ENCODE peak calls at places on chromosome X, in seven cellular contexts. One of them, this sample, is unnamed.

GRCh38 chrX:40189018-40189417 is 91.3 kb upstream of the BCOR start:
- DNase-seq in Peyer's patch: no peak
- DNase-seq in suprapubic skin: no peak
- DNase-seq in PC-3: no peak
- DNase-seq in kidney: no peak
- DNase-seq in H1: no peak
- DNase-seq in right atrium auricular region: no peak
- DNase-seq in this sample: peak; percentile 50

GRCh38 chrX:32026772-32027171 is 954.9 kb upstream of the FTHL17 start:
- DNase-seq in H1: no peak
- DNase-seq in PC-3: no peak
- DNase-seq in right atrium auricular region: no peak
- DNase-seq in suprapubic skin: no peak
- DNase-seq in Peyer's patch: no peak
- DNase-seq in kidney: no peak
- DNase-seq in this sample: no peak

GRCh38 chrX:36957425-36958328 is 50.5 kb upstream of the FAM47C start:
- DNase-seq in kidney: peak; percentile 66
- DNase-seq in suprapubic skin: no peak
- DNase-seq in PC-3: no peak
- DNase-seq in Peyer's patch: no peak
- DNase-seq in right atrium auricular region: no peak
- DNase-seq in H1: peak; percentile 62
- DNase-seq in this sample: peak; percentile 2

GRCh38 chrX:110992611-110993010 is 103.4 kb upstream of the PAK3 start:
- DNase-seq in right atrium auricular region: no peak
- DNase-seq in H1: no peak
- DNase-seq in kidney: no peak
- DNase-seq in suprapubic skin: no peak
- DNase-seq in Peyer's patch: peak; percentile 48
- DNase-seq in PC-3: peak; percentile 57
- DNase-seq in this sample: peak; percentile 52

GRCh38 chrX:44428989-44429627 is 85.6 kb upstream of the EFHC2 start:
- DNase-seq in H1: no peak
- DNase-seq in PC-3: peak; percentile 74
- DNase-seq in kidney: no peak
- DNase-seq in right atrium auricular region: no peak
- DNase-seq in Peyer's patch: no peak
- DNase-seq in suprapubic skin: no peak
- DNase-seq in this sample: no peak

GRCh38 chrX:70826715-70827114 is 81.8 kb downstream of the TEX11 start:
- DNase-seq in Peyer's patch: no peak
- DNase-seq in PC-3: no peak
- DNase-seq in kidney: no peak
- DNase-seq in suprapubic skin: no peak
- DNase-seq in H1: no peak
- DNase-seq in right atrium auricular region: no peak
- DNase-seq in this sample: peak; percentile 1

GRCh38 chrX:134537179-134537945 is 77.4 kb downstream of the HPRT1 start:
- DNase-seq in kidney: no peak
- DNase-seq in suprapubic skin: no peak
- DNase-seq in H1: no peak
- DNase-seq in Peyer's patch: peak; percentile 83
- DNase-seq in right atrium auricular region: no peak
- DNase-seq in PC-3: peak; percentile 56
- DNase-seq in this sample: peak; percentile 85

GRCh38 chrX:129347291-129347690 is 176.0 kb downstream of the SMARCA1 start:
- DNase-seq in right atrium auricular region: no peak
- DNase-seq in H1: peak; percentile 48
- DNase-seq in Peyer's patch: no peak
- DNase-seq in PC-3: no peak
- DNase-seq in kidney: no peak
- DNase-seq in suprapubic skin: no peak
- DNase-seq in this sample: no peak

GRCh38 chrX:112961981-112962380 is 121.3 kb upstream of the AMOT start:
- DNase-seq in kidney: no peak
- DNase-seq in H1: no peak
- DNase-seq in suprapubic skin: no peak
- DNase-seq in PC-3: no peak
- DNase-seq in Peyer's patch: no peak
- DNase-seq in right atrium auricular region: no peak
- DNase-seq in this sample: peak; percentile 73

GRCh38 chrX:40176256-40176978 is 78.7 kb upstream of the BCOR start:
- DNase-seq in right atrium auricular region: peak; percentile 76
- DNase-seq in kidney: peak; percentile 92
- DNase-seq in Peyer's patch: peak; percentile 88
- DNase-seq in H1: peak; percentile 56
- DNase-seq in PC-3: peak; percentile 18
- DNase-seq in suprapubic skin: peak; percentile 76
- DNase-seq in this sample: peak; percentile 81

GRCh38 chrX:129931411-129932136 is 25.6 kb downstream of the UTP14A start:
- DNase-seq in kidney: peak; percentile 96
- DNase-seq in suprapubic skin: peak; percentile 93
- DNase-seq in PC-3: peak; percentile 83
- DNase-seq in right atrium auricular region: peak; percentile 93
- DNase-seq in H1: peak; percentile 82
- DNase-seq in Peyer's patch: peak; percentile 95
- DNase-seq in this sample: peak; percentile 97

GRCh38 chrX:2501246-2502102 is 698 bp upstream of the DHRSX start:
- DNase-seq in H1: peak; percentile 44
- DNase-seq in Peyer's patch: no peak
- DNase-seq in suprapubic skin: peak; percentile 72
- DNase-seq in right atrium auricular region: no peak
- DNase-seq in kidney: peak; percentile 80
- DNase-seq in PC-3: no peak
- DNase-seq in this sample: no peak

GRCh38 chrX:3548743-3549441 is 164.6 kb downstream of the PRKX start:
- DNase-seq in H1: no peak
- DNase-seq in right atrium auricular region: no peak
- DNase-seq in suprapubic skin: no peak
- DNase-seq in PC-3: peak; percentile 48
- DNase-seq in Peyer's patch: no peak
- DNase-seq in kidney: no peak
- DNase-seq in this sample: peak; percentile 86

GRCh38 chrX:137195991-137196390 is 162.2 kb upstream of the GPR101 start:
- DNase-seq in Peyer's patch: no peak
- DNase-seq in H1: no peak
- DNase-seq in PC-3: peak; percentile 89
- DNase-seq in kidney: no peak
- DNase-seq in suprapubic skin: no peak
- DNase-seq in right atrium auricular region: no peak
- DNase-seq in this sample: peak; percentile 0

GRCh38 chrX:150324035-150324728 is 38.9 kb upstream of the MAMLD1 start:
- DNase-seq in Peyer's patch: no peak
- DNase-seq in PC-3: peak; percentile 71
- DNase-seq in kidney: no peak
- DNase-seq in suprapubic skin: no peak
- DNase-seq in H1: no peak
- DNase-seq in right atrium auricular region: no peak
- DNase-seq in this sample: no peak

GRCh38 chrX:109155161-109155560 is 326.7 kb downstream of the GUCY2F start:
- DNase-seq in kidney: no peak
- DNase-seq in right atrium auricular region: no peak
- DNase-seq in suprapubic skin: no peak
- DNase-seq in H1: no peak
- DNase-seq in PC-3: no peak
- DNase-seq in Peyer's patch: no peak
- DNase-seq in this sample: no peak

GRCh38 chrX:37905436-37906147 is 58.2 kb upstream of the DYNLT3 start:
- DNase-seq in suprapubic skin: no peak
- DNase-seq in Peyer's patch: no peak
- DNase-seq in kidney: peak; percentile 64
- DNase-seq in right atrium auricular region: no peak
- DNase-seq in PC-3: no peak
- DNase-seq in H1: peak; percentile 67
- DNase-seq in this sample: peak; percentile 28

GRCh38 chrX:25020391-25021131 is 4.8 kb upstream of the ARX start:
- DNase-seq in right atrium auricular region: no peak
- DNase-seq in suprapubic skin: no peak
- DNase-seq in Peyer's patch: no peak
- DNase-seq in PC-3: no peak
- DNase-seq in kidney: no peak
- DNase-seq in H1: peak; percentile 80
- DNase-seq in this sample: peak; percentile 72

GRCh38 chrX:72366746-72367145 is 61.0 kb upstream of the CITED1 start:
- DNase-seq in right atrium auricular region: no peak
- DNase-seq in kidney: no peak
- DNase-seq in suprapubic skin: no peak
- DNase-seq in Peyer's patch: no peak
- DNase-seq in PC-3: no peak
- DNase-seq in H1: no peak
- DNase-seq in this sample: no peak

GRCh38 chrX:72365126-72365525 is 59.4 kb upstream of the CITED1 start:
- DNase-seq in H1: no peak
- DNase-seq in suprapubic skin: no peak
- DNase-seq in kidney: no peak
- DNase-seq in Peyer's patch: no peak
- DNase-seq in PC-3: no peak
- DNase-seq in right atrium auricular region: no peak
- DNase-seq in this sample: no peak

GRCh38 chrX:72367524-72367923 is 61.8 kb upstream of the CITED1 start:
- DNase-seq in right atrium auricular region: no peak
- DNase-seq in kidney: no peak
- DNase-seq in suprapubic skin: no peak
- DNase-seq in Peyer's patch: no peak
- DNase-seq in H1: no peak
- DNase-seq in PC-3: no peak
- DNase-seq in this sample: no peak

GRCh38 chrX:72368796-72369195 is 63.1 kb upstream of the CITED1 start:
- DNase-seq in Peyer's patch: no peak
- DNase-seq in H1: no peak
- DNase-seq in suprapubic skin: no peak
- DNase-seq in right atrium auricular region: no peak
- DNase-seq in PC-3: no peak
- DNase-seq in kidney: no peak
- DNase-seq in this sample: no peak

DNA sequence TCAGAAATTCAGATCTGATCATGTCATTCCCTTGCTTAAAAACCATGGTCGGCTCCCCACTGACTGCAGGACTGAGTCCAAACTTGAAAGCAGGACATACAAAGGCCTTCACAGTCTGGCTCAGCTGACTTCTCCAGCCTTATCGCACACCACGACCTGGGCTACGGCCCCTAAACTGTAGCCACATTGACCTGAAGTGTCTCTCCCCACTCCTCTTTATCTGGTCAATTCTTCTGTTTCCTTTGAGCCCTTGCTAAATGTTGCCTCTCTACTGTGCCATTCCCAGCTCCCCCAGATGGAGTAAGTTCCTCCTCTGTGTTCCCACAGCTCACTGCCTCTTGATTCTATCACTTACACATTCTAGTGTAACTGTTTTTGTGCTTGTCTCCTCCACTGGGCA is 60.5 kb upstream of the CITED1 start:
- DNase-seq in right atrium auricular region: no peak
- DNase-seq in PC-3: no peak
- DNase-seq in Peyer's patch: no peak
- DNase-seq in kidney: no peak
- DNase-seq in H1: no peak
- DNase-seq in suprapubic skin: no peak
- DNase-seq in this sample: no peak
- H3K27ac ChIP-seq in right atrium auricular region: no peak overlapping the region
- H3K27ac ChIP-seq in PC-3: no peak overlapping the region
- H3K27ac ChIP-seq in Peyer's patch: no peak overlapping the region
- H3K27ac ChIP-seq in kidney: no peak overlapping the region
- H3K27ac ChIP-seq in H1: no peak overlapping the region
- H3K27ac ChIP-seq in suprapubic skin: no peak overlapping the region
- H3K27ac ChIP-seq in this sample: no peak overlapping the region

DNA sequence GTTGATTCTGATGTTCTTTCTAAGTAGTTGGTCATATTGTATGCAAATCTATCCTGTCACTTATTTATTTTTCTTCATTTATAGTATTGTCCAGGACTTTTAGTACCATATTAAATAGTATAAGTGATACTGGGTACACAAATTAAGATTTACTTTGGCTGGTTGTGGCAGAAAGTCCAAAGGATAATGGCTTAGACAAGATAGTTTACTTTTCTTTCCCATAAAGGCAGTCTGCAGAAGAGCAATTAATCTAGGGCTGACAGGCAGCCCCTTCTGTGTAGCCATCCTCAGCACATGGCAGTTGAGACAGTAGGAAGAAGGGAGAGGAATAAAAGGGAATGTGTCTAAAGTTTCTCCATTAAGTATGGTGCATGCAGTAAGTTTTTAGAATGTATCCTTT is 6.4 kb downstream of the RBM10 start:
- DNase-seq in H1: no peak
- DNase-seq in kidney: no peak
- DNase-seq in Peyer's patch: no peak
- DNase-seq in suprapubic skin: no peak
- DNase-seq in right atrium auricular region: no peak
- DNase-seq in PC-3: no peak
- DNase-seq in this sample: no peak
- H3K27ac ChIP-seq in H1: no peak overlapping the region
- H3K27ac ChIP-seq in kidney: no peak overlapping the region
- H3K27ac ChIP-seq in Peyer's patch: no peak overlapping the region
- H3K27ac ChIP-seq in suprapubic skin: no peak overlapping the region
- H3K27ac ChIP-seq in right atrium auricular region: no peak overlapping the region
- H3K27ac ChIP-seq in PC-3: no peak overlapping the region
- H3K27ac ChIP-seq in this sample: no peak overlapping the region

DNA sequence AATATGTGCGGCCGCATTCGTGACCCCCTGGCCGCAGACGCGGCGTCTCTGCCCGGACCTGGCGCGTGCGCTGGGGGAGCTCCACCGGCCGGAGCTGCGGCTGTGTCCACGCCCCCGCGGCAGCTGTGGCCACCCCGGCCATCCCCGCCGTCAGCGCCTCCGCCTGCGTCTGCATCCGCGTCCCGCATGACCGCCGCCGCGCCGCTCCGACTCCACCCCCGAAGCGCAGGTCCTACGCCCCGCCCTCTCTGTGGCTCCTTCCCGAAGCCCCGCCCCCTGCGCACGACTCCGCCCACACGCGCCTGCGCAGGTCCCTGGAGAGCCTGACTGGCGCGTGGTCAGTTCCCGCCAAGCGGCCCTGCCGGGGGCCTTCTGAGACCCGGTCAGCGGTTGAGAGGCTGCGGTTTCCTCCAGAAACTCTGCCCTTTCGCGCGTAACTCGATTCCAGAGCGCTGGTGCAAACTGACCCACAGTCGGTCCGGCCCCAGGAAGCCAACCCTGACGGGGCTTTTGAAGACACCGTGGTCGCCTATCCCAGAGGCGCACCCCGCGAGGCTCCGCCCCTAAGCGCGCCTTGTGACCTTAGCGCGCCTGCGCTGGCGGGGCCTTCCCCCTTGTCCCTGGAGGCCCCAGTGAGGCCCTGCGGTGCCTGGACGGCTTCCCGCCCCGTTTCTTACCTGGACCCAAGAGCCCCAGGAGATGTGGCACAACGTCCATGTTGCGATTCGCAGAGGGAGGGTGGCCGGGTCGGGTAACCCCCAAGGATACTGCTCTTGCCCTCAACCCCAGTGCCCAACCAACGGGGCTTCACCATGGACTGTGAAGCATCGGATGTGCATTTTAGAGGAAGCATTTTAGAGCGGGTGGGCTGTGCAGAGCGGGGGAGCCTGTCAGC is at the start of gene LAGE3:
- DNase-seq in right atrium auricular region: peak; percentile 89
- DNase-seq in kidney: peak; percentile 98
- DNase-seq in PC-3: peak; percentile 87
- DNase-seq in H1: peak; percentile 97
- DNase-seq in suprapubic skin: peak; percentile 93
- DNase-seq in Peyer's patch: peak; percentile 97
- DNase-seq in this sample: peak; percentile 91
- H3K27ac ChIP-seq in right atrium auricular region: peak within 1 kb of the TSS; percentile 83
- H3K27ac ChIP-seq in kidney: peak within 1 kb of the TSS; percentile 80
- H3K27ac ChIP-seq in PC-3: no peak within 1 kb of the TSS
- H3K27ac ChIP-seq in H1: peak within 1 kb of the TSS; percentile 77
- H3K27ac ChIP-seq in suprapubic skin: peak within 1 kb of the TSS; percentile 79
- H3K27ac ChIP-seq in Peyer's patch: peak within 1 kb of the TSS; percentile 83
- H3K27ac ChIP-seq in this sample: peak within 1 kb of the TSS; percentile 78

GRCh38 chrX:41589634-41590270 is 99.0 kb upstream of the GPR34 start:
- DNase-seq in PC-3: no peak
- DNase-seq in Peyer's patch: no peak
- DNase-seq in H1: no peak
- DNase-seq in right atrium auricular region: no peak
- DNase-seq in suprapubic skin: no peak
- DNase-seq in kidney: no peak
- DNase-seq in this sample: peak; percentile 57
- H3K27ac ChIP-seq in PC-3: no peak overlapping the region
- H3K27ac ChIP-seq in Peyer's patch: no peak overlapping the region
- H3K27ac ChIP-seq in H1: no peak overlapping the region
- H3K27ac ChIP-seq in right atrium auricular region: no peak overlapping the region
- H3K27ac ChIP-seq in suprapubic skin: no peak overlapping the region
- H3K27ac ChIP-seq in kidney: no peak overlapping the region
- H3K27ac ChIP-seq in this sample: no peak overlapping the region

This sample was measured in cardiac muscle cell.